ENCODE peak calls at places on chromosomes 13 and 19, in six cellular contexts. B is H9, Y is epithelial cell of proximal tubule, L is B cell, F is cardiac muscle cell, O is GM23338. C is an unnamed sample.

GRCh38 chr19:9673912-9674668 is 810 bp downstream of the ZNF562 start:
- DNase-seq in B (no peak), Y (no peak), L (no peak), F (no peak), O (peak), C (no peak)

GRCh38 chr19:46727036-46727501 is 10.2 kb upstream of the PRKD2 start:
- DNase-seq in B (no peak), Y (no peak), L (no peak), F (no peak), O (no peak), C (no peak)

GRCh38 chr13:22278336-22278929 is 607.6 kb downstream of the FGF9 start:
- DNase-seq in B (peak), Y (no peak), L (peak), F (peak), O (peak), C (peak)

GRCh38 chr13:101398920-101399319 is 17.4 kb downstream of the NALCN start:
- DNase-seq in B (no peak), Y (no peak), L (no peak), F (peak), O (no peak), C (no peak)

GRCh38 chr13:114109646-114110045 is 22.8 kb downstream of the RASA3 start:
- DNase-seq in B (no peak), Y (no peak), L (no peak), F (no peak), O (no peak), C (no peak)

GRCh38 chr19:1243768-1244692 is 2.5 kb downstream of the ATP5F1D start:
- DNase-seq in B (peak), Y (no peak), L (peak), F (peak), O (peak), C (peak)

GRCh38 chr13:63843766-63844699 is 2428.4 kb upstream of the PCDH20 start:
- DNase-seq in B (no peak), Y (no peak), L (no peak), F (no peak), O (no peak), C (no peak)

GRCh38 chr13:111572956-111573355 is 252.5 kb downstream of the TEX29 start:
- DNase-seq in B (no peak), Y (no peak), L (no peak), F (no peak), O (no peak), C (no peak)

GRCh38 chr13:111317571-111318360 is 2.7 kb upstream of the TEX29 start:
- DNase-seq in B (no peak), Y (no peak), L (peak), F (no peak), O (no peak), C (no peak)

GRCh38 chr13:114102521-114103288 is 29.7 kb downstream of the RASA3 start:
- DNase-seq in B (no peak), Y (no peak), L (no peak), F (no peak), O (no peak), C (no peak)

GRCh38 chr13:91381371-91381770 is 17.1 kb upstream of the GPC5 start:
- DNase-seq in B (no peak), Y (no peak), L (no peak), F (peak), O (no peak), C (no peak)

GRCh38 chr19:41945135-41945766 is 13.9 kb downstream of the RABAC1 start:
- DNase-seq in B (no peak), Y (no peak), L (peak), F (no peak), O (no peak), C (peak)

GRCh38 chr13:99629641-99630040 is 128.4 kb downstream of the TM9SF2 start:
- DNase-seq in B (no peak), Y (no peak), L (no peak), F (no peak), O (no peak), C (no peak)

GRCh38 chr19:30228726-30229523 is 143.3 kb upstream of the ZNF536 start:
- DNase-seq in B (no peak), Y (no peak), L (no peak), F (peak), O (peak), C (no peak)

GRCh38 chr13:72537782-72538181 is 189.6 kb downstream of the MZT1 start:
- DNase-seq in B (no peak), Y (no peak), L (no peak), F (no peak), O (no peak), C (no peak)

GRCh38 chr19:1929051-1929742 is 11.8 kb upstream of the CSNK1G2 start:
- DNase-seq in B (peak), Y (no peak), L (peak), F (peak), O (peak), C (peak)

GRCh38 chr19:792361-792885 is 4.8 kb upstream of the PTBP1 start:
- DNase-seq in B (peak), Y (no peak), L (no peak), F (no peak), O (peak), C (no peak)

GRCh38 chr13:28527629-28528028 is 32.7 kb upstream of the FLT1 start:
- DNase-seq in B (no peak), Y (no peak), L (peak), F (no peak), O (no peak), C (no peak)

GRCh38 chr13:26601669-26602068 is 44.2 kb downstream of the WASF3 start:
- DNase-seq in B (no peak), Y (no peak), L (no peak), F (peak), O (no peak), C (peak)

GRCh38 chr13:98960331-98961203 is 17.3 kb downstream of the DOCK9 start:
- DNase-seq in B (no peak), Y (no peak), L (no peak), F (peak), O (no peak), C (no peak)

GRCh38 chr13:99916366-99917103 is 55.0 kb downstream of the ZIC5 start:
- DNase-seq in B (no peak), Y (peak), L (no peak), F (peak), O (peak), C (peak)

GRCh38 chr13:21759911-21760310 is 89.0 kb downstream of the FGF9 start:
- DNase-seq in B (no peak), Y (no peak), L (no peak), F (no peak), O (no peak), C (no peak)

GRCh38 chr13:79966039-79966438 is 374.9 kb downstream of the SPRY2 start:
- DNase-seq in B (no peak), Y (no peak), L (no peak), F (peak), O (no peak), C (no peak)

GRCh38 chr13:110630566-110631119 is 15.3 kb downstream of the NAXD start:
- DNase-seq in B (no peak), Y (no peak), L (peak), F (peak), O (no peak), C (no peak)

GRCh38 chr13:51793570-51794273 is 10.2 kb downstream of the DHRS12 start:
- DNase-seq in B (no peak), Y (no peak), L (peak), F (peak), O (no peak), C (peak)

GRCh38 chr13:32977321-32977720 is 38.9 kb upstream of the KL start:
- DNase-seq in B (no peak), Y (no peak), L (no peak), F (no peak), O (no peak), C (no peak)

GRCh38 chr19:40815223-40815622 is 16.2 kb downstream of the EGLN2 start:
- DNase-seq in B (no peak), Y (no peak), L (no peak), F (no peak), O (no peak), C (no peak)

GRCh38 chr13:29386246-29386645 is 209.2 kb downstream of the SLC7A1 start:
- DNase-seq in B (no peak), Y (no peak), L (no peak), F (no peak), O (no peak), C (no peak)

GRCh38 chr19:55173717-55174409 is 6.2 kb downstream of the SYT5 start:
- DNase-seq in B (peak), Y (no peak), L (no peak), F (peak), O (peak), C (peak)

GRCh38 chr19:39974377-39975155 is 3.6 kb downstream of the PSMC4 start:
- DNase-seq in B (no peak), Y (no peak), L (no peak), F (no peak), O (no peak), C (no peak)

GRCh38 chr19:36489920-36490415 is 607 bp upstream of the ZNF566 start:
- DNase-seq in B (peak), Y (no peak), L (peak), F (peak), O (peak), C (peak)

GRCh38 chr13:34148359-34148758 is 330.4 kb downstream of the RFC3 start:
- DNase-seq in B (no peak), Y (no peak), L (no peak), F (no peak), O (no peak), C (no peak)

GRCh38 chr13:34139660-34140059 is 321.7 kb downstream of the RFC3 start:
- DNase-seq in B (no peak), Y (no peak), L (no peak), F (no peak), O (no peak), C (no peak)

GRCh38 chr13:34143637-34144036 is 325.7 kb downstream of the RFC3 start:
- DNase-seq in B (no peak), Y (no peak), L (no peak), F (no peak), O (no peak), C (no peak)

DNA sequence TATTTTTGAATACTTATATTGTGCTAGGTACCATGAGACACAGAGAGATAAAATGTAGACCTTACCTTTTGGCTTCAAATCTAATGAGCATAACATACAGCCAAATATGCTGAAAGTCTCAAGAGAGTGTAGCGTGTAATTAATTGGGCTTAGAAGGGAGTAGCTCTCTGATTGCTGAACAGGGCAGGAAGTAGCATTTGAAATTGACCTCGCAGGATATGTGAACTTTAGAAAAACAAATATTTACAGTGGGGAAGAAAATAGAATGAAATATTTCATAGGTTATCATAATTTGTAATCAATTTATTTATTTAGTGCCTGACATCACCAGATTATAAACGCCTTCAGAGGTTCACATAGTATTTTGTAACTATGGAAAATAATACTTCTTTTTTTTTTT is 327.1 kb downstream of the RFC3 start:
- DNase-seq in B (no peak), Y (no peak), L (no peak), F (no peak), O (no peak), C (no peak)
- TF ChIP-seq CTCF in B (no peak), Y (no peak), L (no peak), F (no peak), O (no peak), C (no peak)

GRCh38 chr19:6022570-6023049 is 44.7 kb upstream of the RANBP3 start:
- DNase-seq in B (no peak), Y (no peak), L (no peak), F (no peak), O (no peak), C (no peak)
- TF ChIP-seq CTCF in B (peak), Y (no peak), L (peak), F (no peak), O (no peak), C (no peak)

GRCh38 chr19:12834418-12834943 is at the start of gene RTBDN:
- DNase-seq in B (peak), Y (no peak), L (no peak), F (no peak), O (peak), C (peak)

GRCh38 chr19:12834976-12835757 is 788 bp upstream of the RTBDN start:
- DNase-seq in B (peak), Y (no peak), L (no peak), F (peak), O (peak), C (peak)

GRCh38 chr19:12833418-12833746 is 997 bp downstream of the RTBDN start:
- DNase-seq in B (no peak), Y (no peak), L (no peak), F (no peak), O (peak), C (no peak)

GRCh38 chr19:12836529-12836863 is 1.8 kb upstream of the MAST1 start:
- DNase-seq in B (no peak), Y (no peak), L (no peak), F (no peak), O (no peak), C (no peak)

DNA sequence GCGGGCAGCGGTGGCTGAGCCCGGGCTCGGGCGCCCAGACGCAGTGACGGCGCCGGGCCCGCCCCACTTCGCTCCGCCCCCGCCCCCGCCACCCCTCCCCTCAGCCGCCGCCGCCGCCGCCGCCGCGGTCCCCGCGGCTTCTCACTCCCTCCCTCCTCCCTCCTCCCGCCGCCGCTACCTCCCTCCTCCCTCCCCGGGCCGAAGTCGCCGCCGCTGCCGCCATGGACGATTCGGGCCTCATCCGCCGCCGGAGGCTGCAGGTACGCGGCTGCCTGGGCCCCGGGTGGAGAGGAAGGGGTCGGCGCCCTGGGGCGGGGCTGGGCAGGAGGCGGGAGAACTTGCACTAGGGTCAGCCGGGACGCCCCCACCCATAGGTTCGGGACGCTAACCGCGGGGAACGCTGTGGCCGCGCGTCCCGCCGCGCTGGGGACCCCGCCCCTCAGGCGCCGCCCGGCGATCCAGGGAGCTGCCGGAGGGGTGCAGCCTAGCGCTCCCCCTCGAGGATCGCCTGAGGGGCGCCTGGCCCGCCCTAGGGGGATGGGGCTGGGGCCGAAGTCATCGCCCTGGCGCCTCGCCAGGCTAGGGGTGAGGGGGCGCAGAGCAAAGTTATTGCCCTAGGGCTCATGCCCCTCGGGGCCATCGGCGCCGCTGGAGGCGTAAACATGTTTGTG is 497 bp downstream of the RTBDN start:
- DNase-seq in B (peak), Y (no peak), L (no peak), F (peak), O (peak), C (peak)
- TF ChIP-seq CTCF in B (no peak), Y (no peak), L (no peak), F (no peak), O (no peak), C (no peak)

DNA sequence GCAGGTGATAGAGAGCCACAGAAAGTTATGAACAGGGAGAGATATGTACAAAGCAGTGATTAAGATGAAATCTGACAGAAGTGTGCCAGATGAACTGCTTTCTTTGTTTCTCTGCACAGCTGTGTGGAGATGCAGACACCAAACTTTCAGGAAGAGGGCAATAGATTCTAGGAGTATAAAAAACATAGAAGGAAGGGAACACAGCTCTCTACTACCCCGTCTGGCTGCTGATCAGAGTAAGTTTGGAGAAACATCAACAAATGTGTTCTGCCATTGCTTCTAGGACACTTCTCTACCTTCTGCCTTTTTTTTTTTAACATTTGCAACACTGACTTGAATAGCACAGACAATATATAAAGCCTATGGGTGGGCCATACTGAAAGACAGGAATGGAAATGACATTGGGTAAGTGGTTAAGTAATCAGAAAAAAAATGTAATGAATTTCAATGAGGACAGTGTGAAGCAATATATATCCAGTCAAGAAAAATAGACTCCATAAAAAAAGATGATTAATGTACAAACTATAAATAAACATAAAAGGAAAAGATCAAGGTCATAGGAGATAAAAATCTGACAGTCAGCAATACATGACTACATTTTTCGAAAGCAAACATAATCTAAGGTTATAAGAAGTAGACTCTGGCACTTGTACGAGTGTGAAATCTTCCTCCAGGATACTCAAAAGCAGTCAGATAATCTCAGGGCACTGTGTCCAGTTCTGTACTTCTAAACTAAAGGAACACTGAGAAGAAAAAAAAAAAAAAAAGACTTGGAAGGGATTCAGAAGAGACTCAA is 21.4 kb downstream of the NUFIP1 start:
- DNase-seq in B (no peak), Y (no peak), L (no peak), F (peak), O (no peak), C (no peak)
- TF ChIP-seq CTCF in B (no peak), Y (peak), L (no peak), F (peak), O (no peak), C (no peak)

DNA sequence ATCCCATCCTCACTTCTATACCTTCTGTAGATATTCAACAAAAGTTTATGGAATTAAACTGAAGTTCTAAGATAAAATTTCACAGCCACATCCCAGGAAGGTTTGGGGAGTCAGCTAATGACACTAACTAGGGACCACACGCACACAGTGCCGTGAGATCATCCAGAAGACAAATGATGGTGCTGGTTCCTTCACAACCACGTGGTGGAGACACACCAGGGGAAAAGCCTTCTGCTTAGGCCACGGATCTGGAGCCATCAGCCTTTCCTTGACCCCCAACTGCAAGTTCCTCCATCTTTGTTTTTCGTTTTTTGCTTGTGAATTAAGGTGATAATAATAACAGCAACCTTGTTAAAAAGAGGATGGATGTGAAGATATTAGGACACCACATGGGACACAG is 241.6 kb upstream of the MAB21L1 start:
- DNase-seq in B (no peak), Y (no peak), L (no peak), F (no peak), O (no peak), C (no peak)
- TF ChIP-seq CTCF in B (no peak), Y (peak), L (no peak), F (no peak), O (no peak), C (no peak)

GRCh38 chr13:39655569-39656324 is at the start of gene COG6:
- DNase-seq in B (peak), Y (no peak), L (peak), F (peak), O (peak), C (peak)
- TF ChIP-seq CTCF in B (peak), Y (no peak), L (no peak), F (peak), O (no peak), C (no peak)

GRCh38 chr19:33064117-33064777 is 441 bp downstream of the RHPN2 start:
- DNase-seq in B (peak), Y (no peak), L (no peak), F (peak), O (peak), C (peak)
- TF ChIP-seq CTCF in B (peak), Y (no peak), L (no peak), F (no peak), O (no peak), C (no peak)

DNA sequence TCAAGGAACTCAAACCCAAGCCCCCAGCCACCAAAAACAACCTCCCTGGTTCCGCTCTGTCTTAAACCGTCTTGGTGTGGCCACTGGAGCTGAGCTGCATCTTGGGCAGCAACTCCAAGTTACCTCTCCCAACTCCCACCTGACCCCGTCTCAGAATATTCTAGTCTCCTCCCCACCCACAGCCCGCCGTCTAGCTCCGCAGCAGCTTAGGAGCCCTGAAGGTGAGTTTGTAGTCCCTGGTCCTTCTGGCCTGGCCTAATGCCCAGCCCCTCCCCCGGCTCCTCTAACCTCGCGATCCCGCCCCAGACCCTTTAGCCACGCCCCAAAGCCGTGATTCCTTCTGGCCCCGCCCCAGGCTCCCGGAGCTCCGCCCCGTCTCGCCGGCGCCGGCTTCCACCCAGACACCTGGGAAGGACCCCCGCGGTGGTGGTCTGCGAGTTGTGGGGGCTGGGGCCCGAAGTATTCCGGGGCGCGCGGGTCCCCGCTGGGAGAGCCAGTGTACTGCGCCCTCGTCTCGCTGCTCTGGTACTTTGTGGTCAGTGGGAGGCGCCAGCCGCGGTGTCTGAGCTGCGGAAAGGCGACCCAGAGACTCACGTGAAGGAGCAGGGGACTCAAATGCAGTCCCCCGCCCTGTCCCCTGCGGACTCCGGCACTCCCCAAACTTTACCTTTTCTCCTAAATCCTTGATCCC is 2.5 kb upstream of the LHB start:
- DNase-seq in B (peak), Y (no peak), L (peak), F (peak), O (peak), C (peak)
- TF ChIP-seq CTCF in B (peak), Y (peak), L (no peak), F (no peak), O (peak), C (no peak)

C was measured in GM20000.